ENCODE peak calls at places on chromosomes 3 and 15, in eight cellular contexts. P is heart left ventricle; Y is right cardiac atrium; U is fibroblast of pulmonary artery; G is CD8-positive, alpha-beta T cell; N is adrenal gland; C is effector memory CD4-positive, alpha-beta T cell; B is psoas muscle. I is an unnamed sample.

GRCh38 chr15:43093026-43093425 is 12.8 kb downstream of the UBR1 start:
- DNase-seq in P (no peak), Y (no peak), U (peak; percentile 59), G (no peak), N (no peak), C (no peak), B (no peak), I (no peak)

GRCh38 chr3:191328963-191329653 is at the start of gene CCDC50:
- DNase-seq in P (peak; percentile 91), Y (peak; percentile 88), U (peak; percentile 79), G (peak; percentile 11), N (peak; percentile 94), C (peak; percentile 17), B (peak; percentile 88), I (peak; percentile 81)

GRCh38 chr3:184908859-184909258 is 96.9 kb downstream of the VPS8 start:
- DNase-seq in P (no peak), Y (no peak), U (no peak), G (no peak), N (no peak), C (no peak), B (no peak), I (no peak)

GRCh38 chr15:57320543-57321220 is 55.6 kb upstream of the CGNL1 start:
- DNase-seq in P (no peak), Y (peak; percentile 61), U (peak; percentile 85), G (no peak), N (peak; percentile 49), C (no peak), B (peak; percentile 46), I (peak; percentile 65)

GRCh38 chr15:40421246-40422157 is 15.9 kb downstream of the IVD start:
- DNase-seq in P (peak; percentile 75), Y (peak; percentile 79), U (peak; percentile 72), G (peak; percentile 65), N (peak; percentile 78), C (peak; percentile 53), B (peak; percentile 81), I (peak; percentile 35)

GRCh38 chr3:53506110-53506762 is 11.8 kb downstream of the CACNA1D start:
- DNase-seq in P (no peak), Y (no peak), U (no peak), G (no peak), N (no peak), C (no peak), B (no peak), I (no peak)

GRCh38 chr3:172696357-172696756 is 14.5 kb downstream of the NCEH1 start:
- DNase-seq in P (no peak), Y (no peak), U (no peak), G (no peak), N (no peak), C (no peak), B (no peak), I (no peak)

GRCh38 chr3:28667646-28668376 is 319.2 kb upstream of the AZI2 start:
- DNase-seq in P (peak; percentile 54), Y (peak; percentile 44), U (peak; percentile 81), G (no peak), N (peak; percentile 48), C (no peak), B (peak; percentile 47), I (peak; percentile 69)

GRCh38 chr15:45821390-45821789 is 186.6 kb downstream of the SQOR start:
- DNase-seq in P (no peak), Y (no peak), U (no peak), G (no peak), N (no peak), C (no peak), B (no peak), I (no peak)

GRCh38 chr3:125280966-125281365 is 68.4 kb upstream of the SLC12A8 start:
- DNase-seq in P (no peak), Y (no peak), U (peak; percentile 80), G (no peak), N (peak; percentile 11), C (no peak), B (no peak), I (peak; percentile 31)

GRCh38 chr3:25033407-25034029 is 394.5 kb upstream of the RARB start:
- DNase-seq in P (peak; percentile 65), Y (peak; percentile 46), U (peak; percentile 18), G (no peak), N (peak; percentile 41), C (no peak), B (peak; percentile 15), I (no peak)

GRCh38 chr3:114775395-114775794 is 371.7 kb downstream of the ZBTB20 start:
- DNase-seq in P (no peak), Y (no peak), U (peak; percentile 28), G (no peak), N (no peak), C (no peak), B (no peak), I (no peak)

GRCh38 chr3:126481808-126482502 is 6.3 kb upstream of the ZXDC start:
- DNase-seq in P (peak; percentile 49), Y (peak; percentile 51), U (peak; percentile 19), G (no peak), N (peak; percentile 35), C (no peak), B (peak; percentile 57), I (no peak)

GRCh38 chr15:72184165-72184811 is 13.3 kb downstream of the GRAMD2A start:
- DNase-seq in P (no peak), Y (no peak), U (no peak), G (no peak), N (no peak), C (no peak), B (peak; percentile 44), I (no peak)

GRCh38 chr3:8182904-8183303 is 318.7 kb upstream of the LMCD1 start:
- DNase-seq in P (no peak), Y (no peak), U (no peak), G (no peak), N (no peak), C (no peak), B (no peak), I (no peak)

GRCh38 chr15:41607033-41607432 is 48.0 kb downstream of the TYRO3 start:
- DNase-seq in P (no peak), Y (no peak), U (peak; percentile 88), G (no peak), N (no peak), C (no peak), B (no peak), I (peak; percentile 53)

GRCh38 chr3:184308744-184309143 is 5.7 kb upstream of the EIF4G1 start:
- DNase-seq in P (peak; percentile 13), Y (no peak), U (no peak), G (no peak), N (no peak), C (no peak), B (no peak), I (no peak)

GRCh38 chr3:112829031-112829430 is 17.6 kb downstream of the CD200R1L start:
- DNase-seq in P (no peak), Y (no peak), U (no peak), G (no peak), N (no peak), C (no peak), B (no peak), I (no peak)

GRCh38 chr15:100241572-100242479 is 99.9 kb downstream of the ADAMTS17 start:
- DNase-seq in P (no peak), Y (no peak), U (peak; percentile 81), G (no peak), N (peak; percentile 87), C (no peak), B (peak; percentile 41), I (peak; percentile 27)

GRCh38 chr15:100818927-100819326 is 60.7 kb upstream of the ALDH1A3 start:
- DNase-seq in P (no peak), Y (peak; percentile 40), U (peak; percentile 86), G (no peak), N (peak; percentile 32), C (no peak), B (peak; percentile 41), I (peak; percentile 58)

GRCh38 chr15:58951388-58952060 is 18.0 kb upstream of the SLTM start:
- DNase-seq in P (no peak), Y (no peak), U (peak; percentile 86), G (no peak), N (no peak), C (no peak), B (no peak), I (peak; percentile 31)

GRCh38 chr3:49500408-49501257 is 30.6 kb downstream of the DAG1 start:
- DNase-seq in P (peak; percentile 84), Y (peak; percentile 84), U (peak; percentile 96), G (no peak), N (peak; percentile 90), C (no peak), B (peak; percentile 72), I (peak; percentile 97)

GRCh38 chr15:90718232-90718631 is 1.1 kb downstream of the BLM start:
- DNase-seq in P (no peak), Y (no peak), U (no peak), G (no peak), N (no peak), C (no peak), B (no peak), I (no peak)
- H3K4me3 ChIP-seq in P (peak overlapping the region; percentile 83), Y (no peak overlapping the region), U (no peak overlapping the region), G (no peak overlapping the region), N (no peak overlapping the region), C (peak overlapping the region; percentile 88), B (no peak overlapping the region), I (peak overlapping the region; percentile 90)

GRCh38 chr3:129197341-129197740 is 13.6 kb upstream of the CNBP start:
- DNase-seq in P (no peak), Y (no peak), U (no peak), G (no peak), N (no peak), C (no peak), B (no peak), I (no peak)

GRCh38 chr3:129196601-129197000 is 12.9 kb upstream of the CNBP start:
- DNase-seq in P (no peak), Y (no peak), U (no peak), G (no peak), N (no peak), C (no peak), B (no peak), I (no peak)

GRCh38 chr3:129199366-129199765 is 15.7 kb upstream of the CNBP start:
- DNase-seq in P (no peak), Y (no peak), U (no peak), G (no peak), N (no peak), C (no peak), B (no peak), I (no peak)

GRCh38 chr3:129195731-129196256 is 12.1 kb upstream of the CNBP start:
- DNase-seq in P (peak; percentile 78), Y (peak; percentile 57), U (peak; percentile 95), G (no peak), N (peak; percentile 83), C (no peak), B (peak; percentile 46), I (peak; percentile 95)
- H3K4me3 ChIP-seq in P (no peak overlapping the region), Y (no peak overlapping the region), U (peak overlapping the region; percentile 32), G (no peak overlapping the region), N (peak overlapping the region; percentile 8), C (no peak overlapping the region), B (peak overlapping the region; percentile 28), I (peak overlapping the region; percentile 26)

GRCh38 chr3:186627852-186628414 is 12.3 kb upstream of the FETUB start:
- DNase-seq in P (no peak), Y (no peak), U (no peak), G (no peak), N (no peak), C (no peak), B (no peak), I (no peak)
- H3K4me3 ChIP-seq in P (no peak overlapping the region), Y (no peak overlapping the region), U (no peak overlapping the region), G (no peak overlapping the region), N (no peak overlapping the region), C (no peak overlapping the region), B (no peak overlapping the region), I (no peak overlapping the region)

GRCh38 chr15:33716025-33716424 is 252.3 kb upstream of the CHRM5 start:
- DNase-seq in P (no peak), Y (no peak), U (no peak), G (no peak), N (no peak), C (no peak), B (no peak), I (no peak)

GRCh38 chr15:33706173-33706572 is 262.1 kb upstream of the CHRM5 start:
- DNase-seq in P (no peak), Y (no peak), U (no peak), G (no peak), N (no peak), C (no peak), B (no peak), I (no peak)

GRCh38 chr15:33710746-33711145 is 257.6 kb upstream of the CHRM5 start:
- DNase-seq in P (no peak), Y (no peak), U (no peak), G (no peak), N (no peak), C (no peak), B (no peak), I (no peak)
- H3K4me3 ChIP-seq in P (no peak overlapping the region), Y (no peak overlapping the region), U (no peak overlapping the region), G (no peak overlapping the region), N (no peak overlapping the region), C (no peak overlapping the region), B (no peak overlapping the region), I (no peak overlapping the region)

I was measured in brain microvascular endothelial cell.